ENCODE peak calls at places on chromosomes 1 and 21, in six cellular contexts. H is A549, G is uterus, X is H1, P is HCT116, B is H54. T is an unnamed sample.

GRCh38 chr1:37887986-37888700 is 28.8 kb upstream of the MTF1 start:
- DNase-seq in H (no peak), P (no peak), B (no peak), G (no peak), X (no peak), T (no peak)

GRCh38 chr21:39885119-39885848 is 18.0 kb downstream of the PCP4 start:
- DNase-seq in X (no peak), G (peak), P (no peak), B (no peak), H (no peak), T (no peak)

GRCh38 chr1:162349635-162350330 is 26.9 kb downstream of the SPATA46 start:
- DNase-seq in G (no peak), B (peak), H (peak), P (peak), X (no peak), T (no peak)

GRCh38 chr1:22039594-22040347 is 12.7 kb upstream of the CDC42 start:
- DNase-seq in B (peak), H (no peak), G (peak), X (no peak), P (no peak), T (peak)

GRCh38 chr1:155989242-155989991 is 11.1 kb upstream of the ARHGEF2 start:
- DNase-seq in H (no peak), G (peak), B (peak), P (no peak), X (no peak), T (peak)

GRCh38 chr1:41639332-41639936 is 155.0 kb upstream of the EDN2 start:
- DNase-seq in B (peak), X (no peak), G (no peak), H (no peak), P (no peak), T (no peak)

GRCh38 chr1:99279525-99279924 is 15.2 kb downstream of the PLPPR4 start:
- DNase-seq in P (no peak), G (no peak), X (no peak), B (no peak), H (no peak), T (no peak)

GRCh38 chr1:108584320-108584968 is 24.5 kb downstream of the EEIG2 start:
- DNase-seq in G (no peak), P (no peak), X (no peak), B (no peak), H (no peak), T (no peak)

GRCh38 chr1:51316764-51317120 is 13.6 kb downstream of the TTC39A start:
- DNase-seq in G (no peak), P (no peak), X (no peak), H (no peak), B (no peak), T (no peak)

GRCh38 chr21:38817371-38818335 is 11.9 kb downstream of the ETS2 start:
- DNase-seq in H (no peak), P (no peak), B (peak), X (no peak), G (peak), T (no peak)

GRCh38 chr1:161180643-161181042 is 3.3 kb upstream of the B4GALT3 start:
- DNase-seq in B (no peak), H (no peak), G (no peak), X (no peak), P (no peak), T (no peak)

GRCh38 chr1:221023482-221023881 is 144.2 kb downstream of the HLX start:
- DNase-seq in G (no peak), H (no peak), X (no peak), B (no peak), P (no peak), T (no peak)

GRCh38 chr1:32052887-32053286 is 19.9 kb upstream of the TMEM39B start:
- DNase-seq in X (no peak), B (no peak), H (no peak), P (no peak), G (no peak), T (no peak)

GRCh38 chr1:210663730-210664573 is 335.2 kb downstream of the HHAT start:
- DNase-seq in H (no peak), B (no peak), X (no peak), G (no peak), P (no peak), T (no peak)

GRCh38 chr21:17352937-17353655 is 159.7 kb upstream of the CXADR start:
- DNase-seq in X (no peak), P (no peak), H (no peak), G (no peak), B (no peak), T (no peak)

GRCh38 chr1:13699936-13700520 is at the start of gene PRDM2:
- DNase-seq in P (no peak), X (no peak), B (no peak), G (peak), H (peak), T (peak)

GRCh38 chr21:26850116-26850643 is 5.0 kb upstream of the ADAMTS1 start:
- DNase-seq in P (peak), X (no peak), H (no peak), B (no peak), G (no peak), T (no peak)

GRCh38 chr1:23436520-23437354 is 12.2 kb upstream of the TCEA3 start:
- DNase-seq in B (no peak), P (no peak), G (no peak), H (no peak), X (peak), T (no peak)

GRCh38 chr1:151158751-151159251 is 2.4 kb downstream of the TNFAIP8L2 start:
- DNase-seq in P (no peak), B (no peak), X (no peak), G (no peak), H (no peak), T (no peak)

GRCh38 chr21:42853621-42854020 is 25.7 kb downstream of the WDR4 start:
- DNase-seq in X (no peak), G (no peak), H (no peak), B (no peak), P (no peak), T (no peak)

GRCh38 chr1:228171221-228171891 is 5.8 kb downstream of the IBA57 start:
- DNase-seq in H (no peak), G (no peak), B (no peak), P (no peak), X (no peak), T (no peak)

GRCh38 chr1:156492013-156492590 is 8.5 kb downstream of the MEF2D start:
- DNase-seq in G (no peak), H (no peak), P (no peak), B (no peak), X (no peak), T (no peak)

GRCh38 chr21:21712761-21713558 is 714.8 kb downstream of the NCAM2 start:
- DNase-seq in X (no peak), G (no peak), P (no peak), H (no peak), B (no peak), T (no peak)

GRCh38 chr1:19374402-19374801 is 62.3 kb downstream of the SLC66A1 start:
- DNase-seq in X (no peak), H (peak), B (no peak), P (no peak), G (no peak), T (no peak)

GRCh38 chr1:6024376-6024775 is 21.3 kb upstream of the KCNAB2 start:
- DNase-seq in P (no peak), H (no peak), X (no peak), G (no peak), B (no peak), T (no peak)

GRCh38 chr1:154414606-154415005 is 9.5 kb downstream of the IL6R start:
- DNase-seq in B (no peak), X (no peak), P (no peak), G (no peak), H (no peak), T (no peak)

GRCh38 chr1:93596329-93597089 is 85.1 kb downstream of the BCAR3 start:
- DNase-seq in B (no peak), X (no peak), G (no peak), H (no peak), P (no peak), T (no peak)

GRCh38 chr1:161198877-161199431 is at the start of gene ADAMTS4:
- DNase-seq in H (no peak), G (peak), P (no peak), X (no peak), B (no peak), T (no peak)

GRCh38 chr1:30605441-30605920 is 117.9 kb downstream of the MATN1 start:
- DNase-seq in G (no peak), H (no peak), P (no peak), X (no peak), B (no peak), T (no peak)

GRCh38 chr1:235075121-235075954 is 53.3 kb downstream of the TOMM20 start:
- DNase-seq in X (no peak), B (no peak), H (peak), P (no peak), G (peak), T (no peak)

GRCh38 chr21:41010981-41011380 is 157.0 kb upstream of the BACE2 start:
- DNase-seq in X (no peak), G (no peak), B (no peak), P (no peak), H (no peak), T (no peak)

GRCh38 chr1:247273013-247273412 is 17.1 kb downstream of the VN1R5 start:
- DNase-seq in B (no peak), X (no peak), G (no peak), H (no peak), P (no peak), T (no peak)

GRCh38 chr21:16821588-16821987 is 691.3 kb upstream of the CXADR start:
- DNase-seq in X (no peak), B (no peak), P (no peak), G (no peak), H (no peak), T (no peak)

GRCh38 chr1:152160553-152160952 is 1.5 kb upstream of the RPTN start:
- DNase-seq in P (no peak), H (no peak), X (no peak), G (no peak), B (no peak), T (no peak)

GRCh38 chr1:202742496-202742895 is 32.2 kb upstream of the SYT2 start:
- DNase-seq in X (no peak), G (no peak), B (no peak), H (no peak), P (no peak), T (no peak)

GRCh38 chr1:54135436-54136120 is 17.2 kb downstream of the CDCP2 start:
- DNase-seq in B (peak), H (no peak), P (no peak), G (no peak), X (peak), T (no peak)

GRCh38 chr1:15952317-15953258 is 23.3 kb downstream of the ZBTB17 start:
- DNase-seq in G (no peak), H (peak), B (peak), X (no peak), P (peak), T (no peak)

GRCh38 chr1:48697066-48697707 is 79.5 kb downstream of the BEND5 start:
- DNase-seq in B (peak), P (peak), G (peak), H (peak), X (no peak), T (peak)

DNA sequence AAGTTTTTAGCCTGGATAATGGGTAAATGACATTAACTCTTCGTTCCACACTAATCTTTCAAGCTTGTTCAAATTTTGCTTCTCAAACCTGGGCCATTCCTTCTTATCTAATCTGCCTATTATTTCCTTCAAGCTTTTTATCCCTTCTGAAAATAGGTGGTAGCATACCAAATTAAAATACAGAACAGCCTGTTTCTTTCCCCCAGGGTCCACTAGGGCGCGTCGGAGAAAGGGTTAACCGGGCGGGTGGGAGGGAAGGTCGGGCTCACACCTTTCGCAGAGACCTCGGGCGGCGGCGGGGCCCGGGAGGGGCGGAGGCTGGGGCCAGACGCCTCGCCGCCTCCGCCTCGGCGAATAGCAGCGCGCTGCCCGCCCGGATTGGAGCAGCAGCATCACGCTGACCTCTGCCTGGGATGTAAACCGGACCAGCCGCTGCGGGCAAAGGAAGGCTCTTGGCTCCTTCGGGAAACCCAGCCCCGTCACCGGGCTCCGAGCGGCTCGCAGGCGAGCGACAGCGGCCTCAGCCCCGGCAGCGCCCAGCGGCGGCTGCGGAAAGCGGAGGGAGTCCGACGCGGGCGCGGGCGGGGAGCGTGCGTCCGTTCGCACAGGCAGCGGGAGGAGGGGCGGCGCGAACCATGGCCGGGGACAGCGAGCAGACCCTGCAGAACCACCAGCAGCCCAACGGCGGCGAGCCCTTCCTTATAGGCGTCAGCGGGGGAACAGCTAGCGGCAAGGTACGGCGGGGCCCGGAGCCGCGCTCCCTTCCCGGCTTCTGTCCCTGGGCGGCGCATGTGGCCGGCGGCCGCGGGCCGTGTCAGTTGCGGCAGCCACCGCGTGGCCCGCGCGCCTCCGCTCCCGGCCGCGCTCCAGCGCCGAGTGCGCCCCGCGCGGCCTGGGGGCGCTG is at the start of gene UCK2:
- DNase-seq in B (peak), X (peak), P (peak), H (peak), G (peak), T (peak)
- TF ChIP-seq POLR2A in B (peak), X (peak), P (peak), H (peak), G (peak), T (peak)

GRCh38 chr1:212189352-212189738 is 95.9 kb upstream of the PPP2R5A start:
- DNase-seq in X (no peak), P (no peak), B (no peak), H (no peak), G (no peak), T (no peak)

GRCh38 chr1:212192261-212192998 is 92.8 kb upstream of the PPP2R5A start:
- DNase-seq in X (no peak), P (no peak), G (no peak), B (no peak), H (no peak), T (no peak)

GRCh38 chr1:212186427-212187207 is 98.6 kb upstream of the PPP2R5A start:
- DNase-seq in B (no peak), P (no peak), X (no peak), G (no peak), H (no peak), T (peak)

GRCh38 chr1:212190169-212190568 is 95.0 kb upstream of the PPP2R5A start:
- DNase-seq in X (no peak), B (no peak), H (no peak), P (no peak), G (no peak), T (no peak)

GRCh38 chr1:212188599-212189351 is 96.4 kb upstream of the PPP2R5A start:
- DNase-seq in H (no peak), X (no peak), G (no peak), P (no peak), B (no peak), T (no peak)
- TF ChIP-seq POLR2A in H (no peak), X (no peak), G (no peak), P (no peak), B (no peak), T (no peak)

GRCh38 chr1:27689423-27690173 is 17.6 kb upstream of the IFI6 start:
- DNase-seq in B (no peak), X (no peak), G (no peak), P (no peak), H (no peak), T (no peak)
- TF ChIP-seq POLR2A in B (no peak), X (no peak), G (no peak), P (no peak), H (no peak), T (no peak)

GRCh38 chr1:167454929-167455785 is 63.2 kb downstream of the CD247 start:
- DNase-seq in X (no peak), P (peak), B (peak), G (peak), H (peak), T (peak)
- TF ChIP-seq POLR2A in X (no peak), P (peak), B (peak), G (no peak), H (no peak), T (no peak)

DNA sequence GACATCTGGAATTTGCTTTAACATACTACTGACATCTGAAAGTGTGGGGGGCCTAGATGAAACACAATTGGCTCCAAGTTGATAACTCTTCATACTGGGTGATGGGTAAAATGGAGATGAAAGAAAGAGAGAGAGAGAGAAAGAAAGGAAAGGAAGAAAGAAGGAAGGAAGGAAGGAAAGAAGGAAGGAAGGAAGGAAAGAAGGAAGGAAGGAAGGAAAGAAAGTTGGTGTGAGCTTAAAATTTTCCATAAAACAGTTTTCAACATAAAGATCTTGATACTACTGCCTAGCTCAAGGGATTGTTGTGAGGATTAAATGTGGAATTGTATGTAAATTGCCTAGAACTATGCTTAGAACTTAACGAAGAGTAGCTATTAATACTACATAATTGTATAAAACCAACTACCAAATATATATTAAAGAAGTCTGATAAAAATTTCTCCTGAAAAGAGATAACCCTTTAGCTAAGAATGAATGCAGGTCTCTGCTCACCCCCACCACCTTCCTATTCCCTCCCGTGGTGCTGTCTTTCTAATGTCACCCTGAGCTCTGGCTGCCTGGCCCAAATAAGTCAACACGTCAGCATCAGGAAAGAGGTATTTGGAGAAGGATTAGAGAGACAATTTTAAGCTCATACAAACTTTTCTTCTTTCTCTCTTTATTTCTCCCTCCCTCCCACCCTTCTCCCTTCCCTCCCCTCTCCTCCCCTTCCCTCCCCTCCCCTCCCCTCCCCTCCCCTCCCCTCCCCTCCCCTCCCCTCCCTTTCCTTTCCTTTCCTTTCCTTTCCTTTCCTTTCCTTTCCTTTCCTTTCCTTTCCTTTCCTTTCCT is 89.3 kb upstream of the SGIP1 start:
- DNase-seq in G (no peak), X (no peak), H (no peak), P (no peak), B (no peak), T (no peak)
- TF ChIP-seq POLR2A in G (no peak), X (no peak), H (no peak), P (no peak), B (no peak), T (no peak)

T was measured in GM12891.